ENCODE peak calls at places on chromosome 1, in four cellular contexts. L is SK-N-SH, G is K562, X is H1. Q is an unnamed sample.

GRCh38 chr1:114345930-114346479 is 165.0 kb downstream of the TRIM33 start:
- DNase-seq in L (peak; percentile 64), G (no peak), X (peak; percentile 83), Q (no peak)

GRCh38 chr1:238469146-238469601 is 578.5 kb upstream of the ZP4 start:
- DNase-seq in L (no peak), G (no peak), X (no peak), Q (no peak)

GRCh38 chr1:2438641-2439040 is 26.3 kb upstream of the PEX10 start:
- DNase-seq in L (no peak), G (no peak), X (no peak), Q (no peak)

GRCh38 chr1:226644541-226645176 is 94.4 kb downstream of the ITPKB start:
- DNase-seq in L (no peak), G (no peak), X (no peak), Q (no peak)

GRCh38 chr1:4974981-4975685 is 320.7 kb downstream of the AJAP1 start:
- DNase-seq in L (no peak), G (no peak), X (no peak), Q (no peak)

GRCh38 chr1:41282679-41283317 is 40.7 kb upstream of the SCMH1 start:
- DNase-seq in L (peak; percentile 78), G (peak; percentile 52), X (peak; percentile 81), Q (no peak)

GRCh38 chr1:167428418-167428817 is 89.9 kb downstream of the CD247 start:
- DNase-seq in L (no peak), G (no peak), X (no peak), Q (no peak)

GRCh38 chr1:178230881-178231409 is 137.0 kb downstream of the RASAL2 start:
- DNase-seq in L (no peak), G (no peak), X (no peak), Q (no peak)

GRCh38 chr1:212858461-212859265 is 588 bp downstream of the FLVCR1 start:
- DNase-seq in L (no peak), G (peak; percentile 68), X (no peak), Q (no peak)

GRCh38 chr1:232459087-232459486 is 170.8 kb downstream of the SIPA1L2 start:
- DNase-seq in L (no peak), G (no peak), X (no peak), Q (no peak)

GRCh38 chr1:108121361-108122143 is 78.6 kb downstream of the SLC25A24 start:
- DNase-seq in L (no peak), G (peak; percentile 73), X (peak; percentile 64), Q (no peak)

GRCh38 chr1:29708381-29708780 is 472.1 kb downstream of the PTPRU start:
- DNase-seq in L (peak; percentile 54), G (no peak), X (no peak), Q (no peak)

GRCh38 chr1:185628102-185628501 is 106.1 kb upstream of the HMCN1 start:
- DNase-seq in L (no peak), G (no peak), X (no peak), Q (no peak)

GRCh38 chr1:246837418-246838117 is 94.2 kb downstream of the AHCTF1 start:
- DNase-seq in L (no peak), G (peak; percentile 46), X (no peak), Q (peak; percentile 16)

GRCh38 chr1:214833357-214833756 is 230.4 kb downstream of the CENPF start:
- DNase-seq in L (no peak), G (no peak), X (no peak), Q (no peak)

GRCh38 chr1:226657788-226658537 is 81.1 kb downstream of the ITPKB start:
- DNase-seq in L (no peak), G (no peak), X (no peak), Q (no peak)

GRCh38 chr1:198156745-198157240 is at the start of gene NEK7:
- DNase-seq in L (peak; percentile 92), G (peak; percentile 95), X (peak; percentile 84), Q (no peak)

DNA sequence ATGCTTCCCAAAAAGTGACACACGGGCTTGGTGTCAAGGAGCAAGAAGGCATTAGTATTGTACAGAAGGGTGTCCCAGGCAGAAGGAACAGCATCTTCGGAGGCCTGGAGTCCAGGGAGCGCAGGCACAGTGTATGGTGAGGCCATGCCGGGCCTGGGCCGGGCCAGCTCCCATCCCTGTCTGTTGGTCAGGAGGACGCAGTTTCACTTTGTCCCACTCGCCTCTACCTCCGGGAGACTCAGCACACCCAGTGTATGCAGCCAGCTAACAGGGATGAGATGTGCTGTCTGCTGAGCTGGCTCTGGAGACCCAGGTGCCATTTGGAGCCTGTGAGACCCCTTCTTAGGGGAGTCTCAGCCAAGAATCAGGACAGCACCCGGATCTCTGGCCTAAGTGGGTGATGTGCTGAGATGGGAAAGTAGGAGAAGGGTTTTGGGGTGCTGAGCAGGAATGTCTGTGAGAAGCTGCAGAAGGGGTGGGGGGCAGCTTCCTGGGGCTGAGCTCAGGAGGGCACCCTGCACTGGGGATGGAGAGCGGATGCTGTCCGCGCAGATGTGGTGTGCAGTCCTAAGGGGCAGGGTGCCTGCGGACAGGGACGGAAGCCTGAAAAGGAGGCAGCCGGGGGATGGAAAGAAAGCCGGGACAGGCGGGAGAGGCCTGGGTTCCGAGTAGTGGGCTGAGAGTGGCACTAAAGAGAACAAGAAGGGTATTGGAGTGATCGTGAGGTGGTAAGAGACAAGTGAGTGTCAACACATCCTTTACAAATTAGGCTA is 25.7 kb downstream of the DMRTB1 start:
- DNase-seq in L (no peak), G (no peak), X (no peak), Q (no peak)
- TF ChIP-seq NRF1 in L (no peak), G (no peak), X (no peak), Q (no peak)

GRCh38 chr1:11979818-11980675 is at the start of gene MFN2:
- DNase-seq in L (peak; percentile 99), G (peak; percentile 99), X (peak; percentile 97), Q (peak; percentile 83)
- TF ChIP-seq EP300 in L (no peak), G (no peak), X (no peak), Q (no peak)

DNA sequence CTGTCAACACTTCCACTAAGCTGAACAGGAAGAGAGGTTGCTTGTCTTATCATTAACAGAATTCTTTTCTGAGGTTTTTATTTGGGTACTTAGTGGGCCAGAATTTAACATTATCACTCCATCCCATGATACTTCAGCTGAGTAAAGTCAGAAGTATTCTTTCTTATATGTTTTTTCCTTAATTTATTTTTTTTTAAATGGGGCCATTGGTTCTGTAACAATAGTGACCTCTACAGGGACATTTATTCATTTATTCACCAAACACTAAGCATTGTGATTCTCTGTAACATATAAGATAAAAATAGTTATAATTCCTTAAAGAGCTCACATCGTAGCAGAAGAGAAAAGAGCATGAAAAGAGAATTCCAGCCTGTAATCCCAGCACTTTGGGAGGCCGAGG is 9.8 kb downstream of the GREM2 start:
- DNase-seq in L (no peak), G (no peak), X (no peak), Q (no peak)
- TF ChIP-seq NRF1 in L (no peak), G (no peak), X (no peak), Q (no peak)

GRCh38 chr1:85504417-85504816 is 39.5 kb upstream of the DDAH1 start:
- DNase-seq in L (no peak), G (no peak), X (no peak), Q (no peak)

GRCh38 chr1:85502171-85502570 is 37.2 kb upstream of the DDAH1 start:
- DNase-seq in L (no peak), G (no peak), X (no peak), Q (no peak)

GRCh38 chr1:85496881-85497582 is 32.1 kb upstream of the DDAH1 start:
- DNase-seq in L (no peak), G (no peak), X (no peak), Q (no peak)

GRCh38 chr1:85502625-85503083 is 37.7 kb upstream of the DDAH1 start:
- DNase-seq in L (peak; percentile 48), G (peak; percentile 23), X (peak; percentile 59), Q (no peak)

GRCh38 chr1:85501355-85501898 is 36.5 kb upstream of the DDAH1 start:
- DNase-seq in L (no peak), G (no peak), X (no peak), Q (no peak)
- TF ChIP-seq EP300 in L (no peak), G (no peak), X (no peak), Q (no peak)

DNA sequence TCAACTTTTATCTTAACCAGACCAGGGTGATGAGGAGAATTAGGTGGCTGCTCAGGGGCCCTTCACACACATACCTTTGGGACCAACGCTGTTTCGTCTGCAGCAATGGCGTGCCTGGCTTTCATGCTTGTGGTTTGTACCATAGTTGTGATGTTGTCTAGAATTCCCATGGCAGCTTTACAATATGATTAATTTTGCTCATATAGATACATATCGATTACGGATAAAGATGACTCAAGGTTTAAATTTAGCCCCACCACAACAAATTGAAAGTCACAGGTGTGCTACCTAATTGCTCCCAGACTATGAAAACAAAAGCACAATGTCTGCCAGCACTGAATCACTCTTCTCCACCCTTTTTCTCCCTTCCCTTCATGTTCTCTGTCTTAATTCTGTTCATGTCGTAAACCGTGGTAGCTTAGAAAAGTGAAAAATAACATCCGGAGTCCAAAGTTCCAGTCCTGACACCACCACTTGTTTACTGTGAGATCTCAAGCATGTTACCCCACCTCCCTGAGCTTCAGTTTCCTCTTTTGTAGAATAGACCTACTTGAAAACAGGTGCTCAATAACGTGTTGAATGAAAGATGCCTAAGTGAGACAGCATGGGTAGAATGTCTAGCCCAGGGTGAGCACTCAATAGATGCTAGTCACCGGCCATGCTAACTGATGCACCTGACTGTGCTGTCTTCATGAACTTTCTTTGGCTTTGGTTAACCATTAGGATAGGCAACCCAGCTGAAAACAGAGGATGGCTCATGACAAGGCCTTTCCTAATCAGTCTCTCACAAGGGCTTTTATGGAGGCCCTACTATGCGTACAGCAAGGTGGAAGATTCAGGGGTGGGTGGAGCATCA is 22.1 kb upstream of the JUN start:
- DNase-seq in L (no peak), G (no peak), X (no peak), Q (no peak)
- TF ChIP-seq NRF1 in L (no peak), G (no peak), X (no peak), Q (no peak)

GRCh38 chr1:196131691-196132090 is 476.5 kb downstream of the KCNT2 start:
- DNase-seq in L (no peak), G (no peak), X (no peak), Q (no peak)
- TF ChIP-seq EP300 in L (no peak), G (no peak), X (no peak), Q (no peak)

DNA sequence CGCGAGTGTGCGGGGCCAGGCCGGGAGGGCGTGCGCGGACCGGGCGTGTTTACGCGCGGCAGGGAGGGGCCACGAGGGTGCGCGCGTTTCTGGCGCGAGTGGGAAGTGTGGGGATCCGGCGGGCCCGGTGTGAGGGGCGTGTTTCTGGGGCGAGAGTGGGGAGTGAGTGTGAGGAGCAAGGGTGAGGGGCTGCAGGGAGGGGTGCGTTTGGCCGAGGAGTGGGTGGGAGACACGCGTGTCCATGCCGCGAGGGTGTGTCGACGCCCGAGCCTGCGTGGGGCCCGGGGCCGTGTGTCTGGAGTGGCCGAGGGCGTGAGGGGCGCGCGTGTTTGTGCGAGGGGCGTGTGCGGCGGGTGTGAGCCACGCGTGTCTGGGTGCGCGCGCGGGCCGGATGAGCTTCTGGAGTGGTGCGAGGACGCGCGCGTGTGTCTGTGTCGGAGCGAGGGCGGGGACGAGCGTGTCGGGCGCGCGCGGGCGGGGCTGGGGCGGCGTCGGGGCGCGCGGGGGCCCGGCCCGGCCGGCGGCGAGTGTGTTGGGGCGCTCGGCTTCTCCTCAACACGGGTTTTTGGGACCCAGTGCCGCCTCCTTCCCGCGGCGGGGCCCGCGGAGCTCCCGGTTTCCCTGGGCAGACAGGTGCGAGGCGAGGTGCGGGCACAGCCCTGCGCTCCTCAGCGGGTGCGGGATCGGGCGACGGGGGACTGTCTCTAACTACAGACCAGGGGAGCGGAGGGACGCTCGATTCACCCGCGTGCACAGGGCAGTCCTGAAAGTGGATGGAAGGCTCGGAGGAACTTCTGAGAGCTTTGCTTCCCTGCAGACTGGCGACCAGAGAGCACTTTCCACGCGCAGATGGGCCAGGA is 65.8 kb upstream of the VAMP3 start:
- DNase-seq in L (peak; percentile 69), G (no peak), X (peak; percentile 67), Q (no peak)
- TF ChIP-seq NRF1 in L (no peak), G (no peak), X (no peak), Q (no peak)